ENCODE peak calls at places on chromosomes 6 and 20, in ten cellular contexts. One of them, this sample, is unnamed.

GRCh38 chr6:34970962-34971361 is 81.9 kb downstream of the ANKS1A start:
- DNase-seq in ovary: no peak
- DNase-seq in SJSA1: no peak
- DNase-seq in cardiac muscle cell: no peak
- DNase-seq in activated T-helper 2 cell treated with anti-CD3 and anti-CD28 coated beads, Interferon-gamma antibody, Interleukin-2, Interleukin-4, amounts not matched to agents 10 μg/mL and 5 μg/mL and 100 μg/mL, durations not matched to agents 14 hours and 24 hours and 36 hours: no peak
- DNase-seq in HCT116: no peak
- DNase-seq in H7: no peak
- DNase-seq in dermis blood vessel endothelial cell: no peak
- DNase-seq in fibroblast of lung: peak
- DNase-seq in HFFc6: peak
- DNase-seq in this sample: no peak

GRCh38 chr20:53216478-53216855 is 244.3 kb downstream of the TSHZ2 start:
- DNase-seq in HFFc6: no peak
- DNase-seq in HCT116: no peak
- DNase-seq in SJSA1: no peak
- DNase-seq in H7: no peak
- DNase-seq in fibroblast of lung: no peak
- DNase-seq in dermis blood vessel endothelial cell: no peak
- DNase-seq in activated T-helper 2 cell treated with anti-CD3 and anti-CD28 coated beads, Interferon-gamma antibody, Interleukin-2, Interleukin-4, amounts not matched to agents 10 μg/mL and 5 μg/mL and 100 μg/mL, durations not matched to agents 14 hours and 24 hours and 36 hours: no peak
- DNase-seq in ovary: no peak
- DNase-seq in cardiac muscle cell: no peak
- DNase-seq in this sample: no peak

GRCh38 chr6:146543940-146544661 is 468 bp downstream of the RAB32 start:
- DNase-seq in fibroblast of lung: peak
- DNase-seq in HCT116: no peak
- DNase-seq in activated T-helper 2 cell treated with anti-CD3 and anti-CD28 coated beads, Interferon-gamma antibody, Interleukin-2, Interleukin-4, amounts not matched to agents 10 μg/mL and 5 μg/mL and 100 μg/mL, durations not matched to agents 14 hours and 24 hours and 36 hours: no peak
- DNase-seq in SJSA1: peak
- DNase-seq in H7: peak
- DNase-seq in ovary: peak
- DNase-seq in HFFc6: peak
- DNase-seq in dermis blood vessel endothelial cell: peak
- DNase-seq in cardiac muscle cell: peak
- DNase-seq in this sample: peak

GRCh38 chr6:41373919-41374617 is 38.7 kb downstream of the NCR2 start:
- DNase-seq in ovary: no peak
- DNase-seq in fibroblast of lung: peak
- DNase-seq in HCT116: no peak
- DNase-seq in H7: peak
- DNase-seq in HFFc6: no peak
- DNase-seq in SJSA1: no peak
- DNase-seq in cardiac muscle cell: peak
- DNase-seq in dermis blood vessel endothelial cell: no peak
- DNase-seq in activated T-helper 2 cell treated with anti-CD3 and anti-CD28 coated beads, Interferon-gamma antibody, Interleukin-2, Interleukin-4, amounts not matched to agents 10 μg/mL and 5 μg/mL and 100 μg/mL, durations not matched to agents 14 hours and 24 hours and 36 hours: no peak
- DNase-seq in this sample: no peak

GRCh38 chr6:55913213-55914195 is 38.1 kb upstream of the BMP5 start:
- DNase-seq in SJSA1: no peak
- DNase-seq in fibroblast of lung: peak
- DNase-seq in dermis blood vessel endothelial cell: no peak
- DNase-seq in cardiac muscle cell: peak
- DNase-seq in HFFc6: no peak
- DNase-seq in H7: peak
- DNase-seq in activated T-helper 2 cell treated with anti-CD3 and anti-CD28 coated beads, Interferon-gamma antibody, Interleukin-2, Interleukin-4, amounts not matched to agents 10 μg/mL and 5 μg/mL and 100 μg/mL, durations not matched to agents 14 hours and 24 hours and 36 hours: no peak
- DNase-seq in ovary: no peak
- DNase-seq in HCT116: no peak
- DNase-seq in this sample: no peak

GRCh38 chr20:46618316-46619110 is 32.7 kb downstream of the SLC13A3 start:
- DNase-seq in H7: no peak
- DNase-seq in ovary: no peak
- DNase-seq in activated T-helper 2 cell treated with anti-CD3 and anti-CD28 coated beads, Interferon-gamma antibody, Interleukin-2, Interleukin-4, amounts not matched to agents 10 μg/mL and 5 μg/mL and 100 μg/mL, durations not matched to agents 14 hours and 24 hours and 36 hours: no peak
- DNase-seq in fibroblast of lung: no peak
- DNase-seq in cardiac muscle cell: no peak
- DNase-seq in HCT116: no peak
- DNase-seq in SJSA1: no peak
- DNase-seq in dermis blood vessel endothelial cell: no peak
- DNase-seq in HFFc6: no peak
- DNase-seq in this sample: no peak

GRCh38 chr6:41801380-41801779 is 13.9 kb downstream of the TOMM6 start:
- DNase-seq in HFFc6: peak
- DNase-seq in activated T-helper 2 cell treated with anti-CD3 and anti-CD28 coated beads, Interferon-gamma antibody, Interleukin-2, Interleukin-4, amounts not matched to agents 10 μg/mL and 5 μg/mL and 100 μg/mL, durations not matched to agents 14 hours and 24 hours and 36 hours: no peak
- DNase-seq in ovary: no peak
- DNase-seq in H7: no peak
- DNase-seq in HCT116: no peak
- DNase-seq in dermis blood vessel endothelial cell: peak
- DNase-seq in SJSA1: peak
- DNase-seq in cardiac muscle cell: no peak
- DNase-seq in fibroblast of lung: peak
- DNase-seq in this sample: no peak

GRCh38 chr6:106460481-106460880 is 100.0 kb downstream of the CRYBG1 start:
- DNase-seq in SJSA1: no peak
- DNase-seq in activated T-helper 2 cell treated with anti-CD3 and anti-CD28 coated beads, Interferon-gamma antibody, Interleukin-2, Interleukin-4, amounts not matched to agents 10 μg/mL and 5 μg/mL and 100 μg/mL, durations not matched to agents 14 hours and 24 hours and 36 hours: no peak
- DNase-seq in fibroblast of lung: no peak
- DNase-seq in dermis blood vessel endothelial cell: no peak
- DNase-seq in HCT116: no peak
- DNase-seq in HFFc6: no peak
- DNase-seq in ovary: no peak
- DNase-seq in cardiac muscle cell: no peak
- DNase-seq in H7: no peak
- DNase-seq in this sample: no peak

GRCh38 chr6:16819752-16820151 is 58.5 kb upstream of the ATXN1 start:
- DNase-seq in fibroblast of lung: peak
- DNase-seq in SJSA1: no peak
- DNase-seq in H7: no peak
- DNase-seq in activated T-helper 2 cell treated with anti-CD3 and anti-CD28 coated beads, Interferon-gamma antibody, Interleukin-2, Interleukin-4, amounts not matched to agents 10 μg/mL and 5 μg/mL and 100 μg/mL, durations not matched to agents 14 hours and 24 hours and 36 hours: no peak
- DNase-seq in cardiac muscle cell: no peak
- DNase-seq in ovary: no peak
- DNase-seq in HFFc6: no peak
- DNase-seq in dermis blood vessel endothelial cell: peak
- DNase-seq in HCT116: no peak
- DNase-seq in this sample: peak

This sample was measured in A549.